ENCODE peak calls at places on chromosomes 1 and 21, in five cellular contexts. One of them, this sample, is unnamed.

GRCh38 chr1:115302390-115302961 is 35.6 kb downstream of the NGF start:
- DNase-seq in activated CD8-positive, alpha-beta T cell treated with anti-CD3 and anti-CD28 coated beads for 36 hours: no peak
- DNase-seq in glutamatergic neuron: no peak
- DNase-seq in iris pigment epithelial cell: peak
- DNase-seq in breast epithelium: peak
- DNase-seq in this sample: no peak

GRCh38 chr1:114033961-114034360 is 54.7 kb downstream of the OLFML3 start:
- DNase-seq in activated CD8-positive, alpha-beta T cell treated with anti-CD3 and anti-CD28 coated beads for 36 hours: no peak
- DNase-seq in glutamatergic neuron: no peak
- DNase-seq in iris pigment epithelial cell: no peak
- DNase-seq in breast epithelium: no peak
- DNase-seq in this sample: no peak

GRCh38 chr1:75334876-75335275 is 200.7 kb downstream of the LHX8 start:
- DNase-seq in glutamatergic neuron: no peak
- DNase-seq in iris pigment epithelial cell: peak
- DNase-seq in activated CD8-positive, alpha-beta T cell treated with anti-CD3 and anti-CD28 coated beads for 36 hours: no peak
- DNase-seq in breast epithelium: no peak
- DNase-seq in this sample: no peak

GRCh38 chr1:97508653-97509218 is 412.1 kb downstream of the DPYD start:
- DNase-seq in activated CD8-positive, alpha-beta T cell treated with anti-CD3 and anti-CD28 coated beads for 36 hours: no peak
- DNase-seq in iris pigment epithelial cell: no peak
- DNase-seq in breast epithelium: no peak
- DNase-seq in glutamatergic neuron: no peak
- DNase-seq in this sample: no peak

GRCh38 chr21:16419188-16419874 is 689.5 kb downstream of the USP25 start:
- DNase-seq in iris pigment epithelial cell: peak
- DNase-seq in breast epithelium: peak
- DNase-seq in activated CD8-positive, alpha-beta T cell treated with anti-CD3 and anti-CD28 coated beads for 36 hours: no peak
- DNase-seq in glutamatergic neuron: peak
- DNase-seq in this sample: no peak

GRCh38 chr21:16040601-16041000 is 310.8 kb downstream of the USP25 start:
- DNase-seq in activated CD8-positive, alpha-beta T cell treated with anti-CD3 and anti-CD28 coated beads for 36 hours: no peak
- DNase-seq in glutamatergic neuron: no peak
- DNase-seq in iris pigment epithelial cell: peak
- DNase-seq in breast epithelium: no peak
- DNase-seq in this sample: no peak

GRCh38 chr1:24805534-24806301 is 60.5 kb downstream of the CLIC4 start:
- DNase-seq in breast epithelium: no peak
- DNase-seq in activated CD8-positive, alpha-beta T cell treated with anti-CD3 and anti-CD28 coated beads for 36 hours: no peak
- DNase-seq in glutamatergic neuron: no peak
- DNase-seq in iris pigment epithelial cell: peak
- DNase-seq in this sample: no peak

GRCh38 chr1:25066253-25066652 is 136.2 kb upstream of the RUNX3 start:
- DNase-seq in breast epithelium: peak
- DNase-seq in activated CD8-positive, alpha-beta T cell treated with anti-CD3 and anti-CD28 coated beads for 36 hours: no peak
- DNase-seq in glutamatergic neuron: peak
- DNase-seq in iris pigment epithelial cell: no peak
- DNase-seq in this sample: no peak

GRCh38 chr1:225253784-225254183 is 174.1 kb downstream of the LBR start:
- DNase-seq in glutamatergic neuron: no peak
- DNase-seq in activated CD8-positive, alpha-beta T cell treated with anti-CD3 and anti-CD28 coated beads for 36 hours: no peak
- DNase-seq in iris pigment epithelial cell: peak
- DNase-seq in breast epithelium: no peak
- DNase-seq in this sample: no peak

GRCh38 chr1:41382531-41383090 is 21.4 kb downstream of the FOXO6 start:
- DNase-seq in iris pigment epithelial cell: peak
- DNase-seq in glutamatergic neuron: no peak
- DNase-seq in breast epithelium: peak
- DNase-seq in activated CD8-positive, alpha-beta T cell treated with anti-CD3 and anti-CD28 coated beads for 36 hours: no peak
- DNase-seq in this sample: no peak

GRCh38 chr1:207691006-207691405 is 46.1 kb downstream of the CR1L start:
- DNase-seq in activated CD8-positive, alpha-beta T cell treated with anti-CD3 and anti-CD28 coated beads for 36 hours: no peak
- DNase-seq in glutamatergic neuron: no peak
- DNase-seq in breast epithelium: no peak
- DNase-seq in iris pigment epithelial cell: no peak
- DNase-seq in this sample: no peak